ENCODE peak calls at places on chromosomes 5 and 9, in eight cellular contexts. One of them, this sample, is unnamed.

GRCh38 chr9:682633-683508 is 158.6 kb upstream of the DMRT1 start:
- DNase-seq in mucosa of gallbladder: peak; percentile 80
- DNase-seq in endodermal cell: no peak
- DNase-seq in activated CD4-positive, CD25-positive, alpha-beta regulatory T cell: no peak
- DNase-seq in natural killer cell: no peak
- DNase-seq in naive B cell: no peak
- DNase-seq in non-pigmented ciliary epithelial cell: no peak
- DNase-seq in upper lobe of right lung: no peak
- DNase-seq in this sample: peak; percentile 92

GRCh38 chr5:1435369-1435768 is 9.9 kb downstream of the SLC6A3 start:
- DNase-seq in mucosa of gallbladder: no peak
- DNase-seq in endodermal cell: no peak
- DNase-seq in activated CD4-positive, CD25-positive, alpha-beta regulatory T cell: no peak
- DNase-seq in natural killer cell: no peak
- DNase-seq in naive B cell: no peak
- DNase-seq in non-pigmented ciliary epithelial cell: no peak
- DNase-seq in upper lobe of right lung: peak; percentile 38
- DNase-seq in this sample: no peak

GRCh38 chr5:127040779-127041520 is 10.6 kb upstream of the MARCHF3 start:
- DNase-seq in mucosa of gallbladder: no peak
- DNase-seq in endodermal cell: peak; percentile 84
- DNase-seq in activated CD4-positive, CD25-positive, alpha-beta regulatory T cell: no peak
- DNase-seq in natural killer cell: no peak
- DNase-seq in naive B cell: no peak
- DNase-seq in non-pigmented ciliary epithelial cell: peak; percentile 44
- DNase-seq in upper lobe of right lung: no peak
- DNase-seq in this sample: no peak

GRCh38 chr9:99294850-99295461 is 72.9 kb downstream of the SEC61B start:
- DNase-seq in mucosa of gallbladder: no peak
- DNase-seq in endodermal cell: no peak
- DNase-seq in activated CD4-positive, CD25-positive, alpha-beta regulatory T cell: no peak
- DNase-seq in natural killer cell: no peak
- DNase-seq in naive B cell: no peak
- DNase-seq in non-pigmented ciliary epithelial cell: no peak
- DNase-seq in upper lobe of right lung: no peak
- DNase-seq in this sample: no peak

GRCh38 chr5:112863549-112863948 is 2.5 kb downstream of the SRP19 start:
- DNase-seq in mucosa of gallbladder: no peak
- DNase-seq in endodermal cell: no peak
- DNase-seq in activated CD4-positive, CD25-positive, alpha-beta regulatory T cell: no peak
- DNase-seq in natural killer cell: no peak
- DNase-seq in naive B cell: no peak
- DNase-seq in non-pigmented ciliary epithelial cell: no peak
- DNase-seq in upper lobe of right lung: no peak
- DNase-seq in this sample: peak; percentile 60

GRCh38 chr5:668299-668995 is 24.7 kb downstream of the TPPP start:
- DNase-seq in mucosa of gallbladder: no peak
- DNase-seq in endodermal cell: no peak
- DNase-seq in activated CD4-positive, CD25-positive, alpha-beta regulatory T cell: no peak
- DNase-seq in natural killer cell: no peak
- DNase-seq in naive B cell: no peak
- DNase-seq in non-pigmented ciliary epithelial cell: no peak
- DNase-seq in upper lobe of right lung: peak; percentile 52
- DNase-seq in this sample: no peak

GRCh38 chr5:15715966-15716365 is 216.0 kb downstream of the FBXL7 start:
- DNase-seq in mucosa of gallbladder: no peak
- DNase-seq in endodermal cell: no peak
- DNase-seq in activated CD4-positive, CD25-positive, alpha-beta regulatory T cell: no peak
- DNase-seq in natural killer cell: no peak
- DNase-seq in naive B cell: no peak
- DNase-seq in non-pigmented ciliary epithelial cell: no peak
- DNase-seq in upper lobe of right lung: no peak
- DNase-seq in this sample: no peak

GRCh38 chr9:94783121-94783664 is 56.7 kb downstream of the AOPEP start:
- DNase-seq in mucosa of gallbladder: peak; percentile 84
- DNase-seq in endodermal cell: peak; percentile 85
- DNase-seq in activated CD4-positive, CD25-positive, alpha-beta regulatory T cell: no peak
- DNase-seq in natural killer cell: peak; percentile 26
- DNase-seq in naive B cell: peak; percentile 8
- DNase-seq in non-pigmented ciliary epithelial cell: no peak
- DNase-seq in upper lobe of right lung: peak; percentile 91
- DNase-seq in this sample: peak; percentile 71

GRCh38 chr9:36218411-36218901 is 27.7 kb downstream of the CLTA start:
- DNase-seq in mucosa of gallbladder: peak; percentile 30
- DNase-seq in endodermal cell: no peak
- DNase-seq in activated CD4-positive, CD25-positive, alpha-beta regulatory T cell: no peak
- DNase-seq in natural killer cell: no peak
- DNase-seq in naive B cell: no peak
- DNase-seq in non-pigmented ciliary epithelial cell: no peak
- DNase-seq in upper lobe of right lung: no peak
- DNase-seq in this sample: no peak

GRCh38 chr9:77495834-77496671 is 152.1 kb downstream of the GNA14 start:
- DNase-seq in mucosa of gallbladder: no peak
- DNase-seq in endodermal cell: no peak
- DNase-seq in activated CD4-positive, CD25-positive, alpha-beta regulatory T cell: no peak
- DNase-seq in natural killer cell: no peak
- DNase-seq in naive B cell: no peak
- DNase-seq in non-pigmented ciliary epithelial cell: no peak
- DNase-seq in upper lobe of right lung: no peak
- DNase-seq in this sample: no peak

GRCh38 chr9:107953556-107954158 is 464.1 kb upstream of the KLF4 start:
- DNase-seq in mucosa of gallbladder: no peak
- DNase-seq in endodermal cell: no peak
- DNase-seq in activated CD4-positive, CD25-positive, alpha-beta regulatory T cell: no peak
- DNase-seq in natural killer cell: no peak
- DNase-seq in naive B cell: no peak
- DNase-seq in non-pigmented ciliary epithelial cell: no peak
- DNase-seq in upper lobe of right lung: no peak
- DNase-seq in this sample: no peak

GRCh38 chr9:12554636-12555035 is 138.5 kb upstream of the TYRP1 start:
- DNase-seq in mucosa of gallbladder: no peak
- DNase-seq in endodermal cell: peak; percentile 70
- DNase-seq in activated CD4-positive, CD25-positive, alpha-beta regulatory T cell: no peak
- DNase-seq in natural killer cell: no peak
- DNase-seq in naive B cell: no peak
- DNase-seq in non-pigmented ciliary epithelial cell: no peak
- DNase-seq in upper lobe of right lung: no peak
- DNase-seq in this sample: no peak

GRCh38 chr5:109917154-109917546 is 227.4 kb downstream of the MAN2A1 start:
- DNase-seq in mucosa of gallbladder: no peak
- DNase-seq in endodermal cell: peak; percentile 55
- DNase-seq in activated CD4-positive, CD25-positive, alpha-beta regulatory T cell: no peak
- DNase-seq in natural killer cell: no peak
- DNase-seq in naive B cell: no peak
- DNase-seq in non-pigmented ciliary epithelial cell: no peak
- DNase-seq in upper lobe of right lung: no peak
- DNase-seq in this sample: no peak

GRCh38 chr5:154757647-154758406 is 2.6 kb downstream of the LARP1 start:
- DNase-seq in mucosa of gallbladder: peak; percentile 44
- DNase-seq in endodermal cell: no peak
- DNase-seq in activated CD4-positive, CD25-positive, alpha-beta regulatory T cell: no peak
- DNase-seq in natural killer cell: no peak
- DNase-seq in naive B cell: peak; percentile 18
- DNase-seq in non-pigmented ciliary epithelial cell: no peak
- DNase-seq in upper lobe of right lung: no peak
- DNase-seq in this sample: no peak

GRCh38 chr9:38362912-38363588 is 29.5 kb upstream of the ALDH1B1 start:
- DNase-seq in mucosa of gallbladder: peak; percentile 46
- DNase-seq in endodermal cell: peak; percentile 60
- DNase-seq in activated CD4-positive, CD25-positive, alpha-beta regulatory T cell: no peak
- DNase-seq in natural killer cell: no peak
- DNase-seq in naive B cell: peak; percentile 1
- DNase-seq in non-pigmented ciliary epithelial cell: no peak
- DNase-seq in upper lobe of right lung: no peak
- DNase-seq in this sample: no peak

GRCh38 chr5:54387659-54388232 is 67.8 kb upstream of the HSPB3 start:
- DNase-seq in mucosa of gallbladder: no peak
- DNase-seq in endodermal cell: no peak
- DNase-seq in activated CD4-positive, CD25-positive, alpha-beta regulatory T cell: no peak
- DNase-seq in natural killer cell: no peak
- DNase-seq in naive B cell: no peak
- DNase-seq in non-pigmented ciliary epithelial cell: peak; percentile 46
- DNase-seq in upper lobe of right lung: no peak
- DNase-seq in this sample: no peak

GRCh38 chr5:14281746-14282181 is 138.6 kb downstream of the TRIO start:
- DNase-seq in mucosa of gallbladder: no peak
- DNase-seq in endodermal cell: no peak
- DNase-seq in activated CD4-positive, CD25-positive, alpha-beta regulatory T cell: no peak
- DNase-seq in natural killer cell: no peak
- DNase-seq in naive B cell: no peak
- DNase-seq in non-pigmented ciliary epithelial cell: no peak
- DNase-seq in upper lobe of right lung: no peak
- DNase-seq in this sample: no peak

This sample was measured in left lobe of liver.